ENCODE peak calls at places on chromosomes 11 and 22, in ten cellular contexts. Z, H, V, E, N, D, K, X, L and P are unnamed samples.

GRCh38 chr11:662689-663274 is 25.7 kb downstream of the DRD4 start:
- DNase-seq in Z (peak; percentile 60), H (peak; percentile 35), V (peak; percentile 50), E (peak; percentile 34), N (peak; percentile 68), D (peak; percentile 74), K (peak; percentile 49), X (peak; percentile 35), L (peak; percentile 17), P (peak; percentile 54)

GRCh38 chr11:61912991-61913698 is 4.2 kb downstream of the RAB3IL1 start:
- DNase-seq in Z (no peak), H (no peak), V (no peak), E (no peak), N (no peak), D (no peak), K (no peak), X (no peak), L (no peak), P (no peak)

GRCh38 chr22:41561335-41561734 is 525 bp downstream of the CSDC2 start:
- DNase-seq in Z (no peak), H (no peak), V (no peak), E (no peak), N (no peak), D (no peak), K (no peak), X (no peak), L (no peak), P (no peak)

GRCh38 chr11:69138265-69138664 is 17.5 kb upstream of the SMIM38 start:
- DNase-seq in Z (peak; percentile 83), H (peak; percentile 96), V (peak; percentile 77), E (no peak), N (peak; percentile 77), D (peak; percentile 51), K (no peak), X (no peak), L (no peak), P (no peak)

GRCh38 chr22:24952837-24953293 is 349 bp downstream of the KIAA1671 start:
- DNase-seq in Z (peak; percentile 39), H (peak; percentile 73), V (peak; percentile 40), E (no peak), N (peak; percentile 61), D (peak; percentile 61), K (peak; percentile 38), X (no peak), L (no peak), P (no peak)

GRCh38 chr22:33112606-33113005 is 54.4 kb upstream of the SYN3 start:
- DNase-seq in Z (no peak), H (no peak), V (no peak), E (no peak), N (no peak), D (no peak), K (no peak), X (no peak), L (no peak), P (no peak)

GRCh38 chr11:597166-597725 is 18.5 kb downstream of the IRF7 start:
- DNase-seq in Z (no peak), H (no peak), V (no peak), E (no peak), N (no peak), D (no peak), K (no peak), X (no peak), L (no peak), P (no peak)

GRCh38 chr11:16404781-16405180 is 48.4 kb upstream of the SOX6 start:
- DNase-seq in Z (no peak), H (no peak), V (no peak), E (no peak), N (no peak), D (no peak), K (no peak), X (no peak), L (no peak), P (no peak)

GRCh38 chr11:129992161-129992944 is 10.3 kb downstream of the PRDM10 start:
- DNase-seq in Z (peak; percentile 4), H (peak; percentile 52), V (peak; percentile 81), E (peak; percentile 16), N (peak; percentile 28), D (peak; percentile 60), K (no peak), X (peak; percentile 38), L (peak; percentile 24), P (peak; percentile 52)

GRCh38 chr22:49749227-49749626 is 78.4 kb downstream of the BRD1 start:
- DNase-seq in Z (no peak), H (no peak), V (no peak), E (no peak), N (no peak), D (no peak), K (no peak), X (no peak), L (no peak), P (no peak)

GRCh38 chr22:20953668-20954500 is 13.2 kb upstream of the AIFM3 start:
- DNase-seq in Z (peak; percentile 25), H (peak; percentile 96), V (peak; percentile 99), E (no peak), N (peak; percentile 44), D (no peak), K (no peak), X (no peak), L (no peak), P (no peak)

GRCh38 chr11:74255741-74256369 is 55.6 kb downstream of the P4HA3 start:
- DNase-seq in Z (peak; percentile 56), H (peak; percentile 50), V (peak; percentile 63), E (peak; percentile 2), N (peak; percentile 79), D (peak; percentile 57), K (peak; percentile 14), X (peak; percentile 47), L (peak; percentile 20), P (peak; percentile 49)

GRCh38 chr22:17368144-17368726 is 1.0 kb upstream of the CECR2 start:
- DNase-seq in Z (no peak), H (no peak), V (no peak), E (no peak), N (no peak), D (no peak), K (no peak), X (no peak), L (no peak), P (peak; percentile 6)

GRCh38 chr22:43213066-43213465 is 26.1 kb upstream of the TTLL12 start:
- DNase-seq in Z (no peak), H (no peak), V (no peak), E (no peak), N (no peak), D (no peak), K (no peak), X (no peak), L (no peak), P (no peak)